ENCODE peak calls at places on chromosomes 2 and 18, in ten cellular contexts. I is K562, O is GM23338, V is endothelial cell of umbilical vein, Y is spleen, C is GM12878, S is HepG2, P is HL-60, E is Panc1, J is breast epithelium. W is an unnamed sample.

GRCh38 chr2:223944166-223944703 is 900 bp downstream of the WDFY1 start:
- DNase-seq in C (no peak), V (no peak), O (peak), J (no peak), I (peak), E (no peak), Y (peak), P (peak), S (peak), W (peak)

GRCh38 chr2:63614983-63615945 is 26.5 kb downstream of the MDH1 start:
- DNase-seq in C (no peak), I (peak), V (peak), S (peak), O (peak), P (no peak), E (no peak), J (no peak), Y (no peak), W (no peak)

GRCh38 chr18:8610442-8610801 is 1.2 kb downstream of the RAB12 start:
- DNase-seq in I (peak), Y (no peak), S (no peak), P (peak), E (no peak), O (no peak), V (peak), C (no peak), J (no peak), W (no peak)

GRCh38 chr18:49399003-49399402 is 61.4 kb downstream of the DYM start:
- DNase-seq in Y (no peak), E (no peak), J (no peak), S (no peak), C (no peak), O (no peak), I (no peak), V (peak), P (peak), W (no peak)

GRCh38 chr2:178508646-178509045 is 28.4 kb downstream of the PLEKHA3 start:
- DNase-seq in S (no peak), I (no peak), C (no peak), V (no peak), P (peak), J (no peak), Y (no peak), O (peak), E (no peak), W (no peak)

GRCh38 chr2:183605440-183605839 is 481.2 kb downstream of the NUP35 start:
- DNase-seq in V (no peak), I (no peak), Y (no peak), P (no peak), S (no peak), O (no peak), J (no peak), E (no peak), C (no peak), W (no peak)

GRCh38 chr18:36697905-36698304 is 130.9 kb downstream of the TPGS2 start:
- DNase-seq in P (no peak), V (no peak), E (peak), Y (no peak), C (no peak), I (no peak), S (no peak), O (no peak), J (no peak), W (no peak)

GRCh38 chr18:47050468-47050867 is 15.0 kb upstream of the ELOA2 start:
- DNase-seq in P (peak), Y (no peak), J (no peak), C (no peak), E (peak), I (peak), S (peak), V (peak), O (peak), W (no peak)

GRCh38 chr2:179917272-179917671 is 55.9 kb upstream of the ZNF385B start:
- DNase-seq in S (peak), J (no peak), Y (no peak), P (no peak), E (no peak), V (no peak), O (no peak), I (no peak), C (no peak), W (no peak)

GRCh38 chr2:9944330-9944758 is 7.1 kb upstream of the GRHL1 start:
- DNase-seq in J (no peak), Y (no peak), O (no peak), V (no peak), I (peak), E (no peak), P (no peak), C (no peak), S (peak), W (no peak)

GRCh38 chr2:83196225-83196624 is 1262.9 kb downstream of the SUCLG1 start:
- DNase-seq in E (peak), O (peak), C (no peak), V (peak), S (peak), Y (no peak), I (no peak), J (no peak), P (no peak), W (no peak)

GRCh38 chr2:101124684-101125366 is 26.4 kb downstream of the TBC1D8 start:
- DNase-seq in P (no peak), I (no peak), C (no peak), O (no peak), V (peak), E (peak), J (peak), Y (no peak), S (peak), W (peak)

GRCh38 chr18:35185771-35186170 is 55.1 kb upstream of the ZNF397 start:
- DNase-seq in I (no peak), P (no peak), S (no peak), Y (no peak), C (no peak), J (no peak), E (no peak), O (no peak), V (no peak), W (no peak)

GRCh38 chr2:196718796-196719564 is 79.5 kb downstream of the CCDC150 start:
- DNase-seq in J (no peak), C (no peak), V (no peak), E (no peak), S (peak), Y (no peak), O (peak), I (peak), P (peak), W (no peak)

GRCh38 chr2:38113999-38114708 is 38.2 kb upstream of the CYP1B1 start:
- DNase-seq in Y (no peak), C (no peak), O (no peak), P (peak), E (no peak), I (no peak), V (no peak), J (no peak), S (no peak), W (no peak)

GRCh38 chr2:203706403-203706802 is at the start of gene CD28:
- DNase-seq in I (no peak), C (peak), P (no peak), Y (peak), V (no peak), S (no peak), E (no peak), J (no peak), O (no peak), W (peak)

GRCh38 chr18:62486290-62486964 is 36.4 kb upstream of the ZCCHC2 start:
- DNase-seq in E (peak), P (no peak), J (no peak), C (no peak), V (peak), I (peak), O (no peak), Y (no peak), S (peak), W (peak)

GRCh38 chr2:160862226-160862625 is 298.0 kb upstream of the TANK start:
- DNase-seq in E (no peak), V (no peak), I (no peak), Y (no peak), C (no peak), J (no peak), S (no peak), P (no peak), O (no peak), W (no peak)

GRCh38 chr2:219417374-219417773 is 803 bp upstream of the DES start:
- DNase-seq in E (no peak), C (no peak), O (no peak), P (no peak), J (no peak), I (no peak), Y (no peak), V (no peak), S (no peak), W (no peak)

GRCh38 chr2:200337621-200338020 is 31.1 kb downstream of the SPATS2L start:
- DNase-seq in E (no peak), I (no peak), V (peak), S (no peak), C (no peak), P (no peak), O (no peak), Y (no peak), J (no peak), W (no peak)
- H3K27ac ChIP-seq in E (peak), I (no peak), V (no peak), S (no peak), C (no peak), P (no peak), O (peak), Y (peak), J (no peak), W (peak)

DNA sequence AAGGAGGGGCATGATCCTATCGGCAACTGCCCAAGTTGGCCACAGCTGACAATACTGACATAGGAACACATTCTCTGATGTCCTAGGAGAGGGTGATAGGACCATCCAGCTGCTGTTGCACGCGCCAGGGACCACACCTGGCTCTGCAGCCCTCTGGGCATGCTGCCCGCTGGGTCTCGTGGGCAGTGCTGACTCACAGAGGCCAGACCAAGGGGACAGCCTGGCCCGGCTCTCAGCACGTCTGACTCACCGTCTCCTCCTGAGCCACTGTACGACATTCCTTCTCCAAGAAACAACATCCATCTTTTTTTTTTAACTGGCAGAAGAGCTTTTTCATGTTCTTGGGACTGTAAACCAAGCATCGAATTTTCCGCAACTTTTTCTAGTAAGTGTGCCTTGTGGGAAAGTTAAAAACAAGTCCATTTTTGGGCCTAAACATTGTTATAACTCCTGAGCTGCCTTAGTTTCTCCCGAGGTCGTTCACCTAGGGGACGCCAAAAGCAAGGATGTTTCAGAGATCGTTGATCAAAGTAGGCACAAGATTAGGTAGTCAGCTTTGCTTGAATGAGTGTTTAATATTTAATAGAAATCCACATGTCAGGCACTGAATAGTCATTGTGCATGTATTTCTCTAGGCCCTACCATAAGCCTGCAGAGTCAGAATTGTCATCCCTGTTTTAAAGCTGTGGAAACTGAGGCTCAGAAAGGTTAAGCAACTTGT is 100.3 kb downstream of the TTC32 start:
- DNase-seq in S (no peak), I (no peak), P (no peak), V (peak), Y (no peak), E (peak), O (no peak), J (peak), C (no peak), W (peak)
- TF ChIP-seq POLR2AphosphoS5 in S (no peak), I (no peak), P (no peak), V (peak), Y (no peak), E (peak), O (no peak), J (peak), C (no peak), W (peak)

DNA sequence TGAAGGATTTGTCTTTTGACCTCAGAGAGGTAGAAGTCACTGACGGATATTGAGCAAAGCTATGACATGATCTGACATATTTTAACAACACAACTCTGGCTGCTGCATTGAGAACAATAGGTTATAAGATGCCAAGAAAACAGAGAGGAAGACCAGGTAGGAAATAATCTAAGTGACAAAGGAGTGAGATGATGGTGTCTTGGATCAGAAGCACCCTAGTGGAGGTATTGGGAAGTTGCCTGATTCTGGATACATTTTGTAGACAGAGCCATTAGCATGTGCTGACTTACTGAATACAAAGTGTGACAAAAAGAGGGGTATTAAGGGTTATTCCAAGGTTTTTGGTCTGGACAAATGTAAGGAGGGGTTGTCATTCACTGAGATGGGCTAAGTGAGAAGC is 1438.1 kb downstream of the DPP10 start:
- DNase-seq in S (no peak), O (peak), I (no peak), C (no peak), J (no peak), P (no peak), V (no peak), Y (no peak), E (no peak), W (no peak)
- TF ChIP-seq CTCF in S (no peak), O (peak), I (no peak), C (no peak), J (no peak), P (no peak), V (no peak), Y (no peak), E (no peak), W (no peak)

DNA sequence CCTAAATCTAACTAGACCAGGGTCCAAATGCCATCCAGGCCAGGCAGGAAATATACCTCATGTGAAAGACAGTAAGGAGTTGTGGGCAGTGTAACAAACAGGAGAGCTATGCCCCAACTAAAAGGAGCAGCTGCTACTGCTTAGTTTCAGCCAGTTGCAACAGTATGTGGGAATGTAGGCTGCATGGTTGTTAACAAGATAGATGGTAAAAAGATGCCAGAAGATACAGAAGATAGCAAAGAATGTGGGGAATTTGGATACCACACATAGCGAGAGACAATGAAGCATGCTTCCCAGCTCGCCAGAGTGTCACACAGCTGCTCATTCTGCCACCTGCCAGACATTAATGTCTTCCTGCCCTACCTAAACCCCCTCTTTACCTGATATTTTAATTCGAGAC is 39.4 kb upstream of the CYBRD1 start:
- DNase-seq in O (peak), J (no peak), C (no peak), P (no peak), S (no peak), I (no peak), V (no peak), Y (no peak), E (no peak), W (no peak)
- H3K27ac ChIP-seq in O (peak), J (no peak), C (peak), P (no peak), S (no peak), I (no peak), V (no peak), Y (no peak), E (no peak), W (no peak)

W was measured in stomach.